ENCODE peak calls at places on chromosomes 4 and X, in four cellular contexts. Z, E, K and D are unnamed samples.

GRCh38 chrX:7146703-7147430 is 645 bp upstream of the STS start:
- DNase-seq in Z (peak; percentile 10), E (peak; percentile 21), K (peak; percentile 15), D (no peak)

GRCh38 chr4:174775366-174775765 is 53.7 kb downstream of the GLRA3 start:
- DNase-seq in Z (no peak), K (no peak), E (no peak), D (no peak)

GRCh38 chrX:129744881-129745321 is 6.1 kb downstream of the XPNPEP2 start:
- DNase-seq in Z (no peak), E (peak; percentile 84), K (no peak), D (no peak)

GRCh38 chrX:31038585-31039326 is 33.1 kb downstream of the FTHL17 start:
- DNase-seq in Z (peak; percentile 24), K (peak; percentile 1), E (peak; percentile 39), D (peak; percentile 4)

GRCh38 chrX:100696699-100697351 is 35.1 kb downstream of the SYTL4 start:
- DNase-seq in E (no peak), K (no peak), Z (no peak), D (no peak)

GRCh38 chrX:112612558-112612957 is 67.2 kb downstream of the LHFPL1 start:
- DNase-seq in K (no peak), E (no peak), Z (no peak), D (no peak)

GRCh38 chr4:124708517-124709300 is 3.8 kb downstream of the ANKRD50 start:
- DNase-seq in Z (no peak), K (no peak), E (no peak), D (peak; percentile 29)

GRCh38 chrX:153968754-153969124 is 2.9 kb downstream of the HCFC1 start:
- DNase-seq in K (no peak), Z (peak; percentile 84), E (peak; percentile 54), D (peak; percentile 16)